ENCODE peak calls at places on chromosome 16, in eight cellular contexts. M is cardiac fibroblast, R is tibial artery, W is ovary, H is H9, A is heart right ventricle, E is cardiac muscle cell, C is ascending aorta. D is an unnamed sample.
A peak's percentile ranks its signal among the peaks of the same experiment; 100 is the strongest.

GRCh38 chr16:10859650-10860049 is 17.4 kb upstream of the CIITA start:
- DNase-seq in R (peak; percentile 61), C (no peak), E (no peak), H (no peak), M (no peak), W (no peak), A (no peak), D (no peak)

GRCh38 chr16:84759061-84759460 is 59.3 kb downstream of the USP10 start:
- DNase-seq in C (no peak), W (no peak), A (no peak), R (no peak), H (no peak), E (peak; percentile 21), M (no peak), D (no peak)

GRCh38 chr16:88613-89012 is 10.6 kb downstream of the MPG start:
- DNase-seq in E (no peak), H (no peak), M (no peak), W (no peak), A (no peak), C (no peak), R (no peak), D (no peak)

GRCh38 chr16:76108460-76108859 is 168.7 kb upstream of the CNTNAP4 start:
- DNase-seq in R (no peak), E (no peak), A (no peak), M (no peak), W (no peak), H (no peak), C (no peak), D (no peak)

GRCh38 chr16:31507617-31507928 is 618 bp downstream of the RUSF1 start:
- DNase-seq in W (no peak), R (no peak), H (no peak), E (no peak), C (no peak), M (no peak), A (no peak), D (no peak)

GRCh38 chr16:10242916-10243315 is 60.7 kb upstream of the GRIN2A start:
- DNase-seq in H (no peak), E (no peak), R (no peak), C (no peak), M (no peak), A (no peak), W (no peak), D (no peak)

GRCh38 chr16:71746442-71747046 is 22.0 kb upstream of the PHLPP2 start:
- DNase-seq in R (no peak), H (no peak), W (no peak), A (no peak), E (peak; percentile 44), M (peak; percentile 71), C (no peak), D (no peak)

GRCh38 chr16:4790261-4790660 is 2.1 kb upstream of the SEPTIN12 start:
- DNase-seq in A (no peak), C (no peak), R (no peak), H (no peak), W (no peak), M (no peak), E (no peak), D (no peak)

GRCh38 chr16:67445913-67446907 is 15.3 kb downstream of the HSD11B2 start:
- DNase-seq in M (no peak), W (peak; percentile 82), A (peak; percentile 73), E (no peak), R (no peak), C (no peak), H (no peak), D (no peak)

GRCh38 chr16:78705694-78706093 is 606.2 kb downstream of the WWOX start:
- DNase-seq in W (no peak), A (no peak), E (peak; percentile 2), H (no peak), R (no peak), C (no peak), M (peak; percentile 35), D (no peak)

GRCh38 chr16:11097094-11097781 is 152.9 kb downstream of the CLEC16A start:
- DNase-seq in W (no peak), R (no peak), H (no peak), A (no peak), C (no peak), E (no peak), M (no peak), D (no peak)

GRCh38 chr16:84121007-84121406 is 4.3 kb upstream of the MBTPS1 start:
- DNase-seq in W (no peak), C (no peak), M (no peak), R (no peak), E (no peak), A (no peak), H (no peak), D (no peak)

GRCh38 chr16:90054554-90054953 is 22.6 kb downstream of the PRDM7 start:
- DNase-seq in M (no peak), R (no peak), E (no peak), A (no peak), H (no peak), W (no peak), C (no peak), D (no peak)

GRCh38 chr16:13552062-13552959 is 367.6 kb upstream of the ERCC4 start:
- DNase-seq in A (no peak), R (no peak), E (no peak), H (no peak), W (no peak), C (no peak), M (no peak), D (no peak)

GRCh38 chr16:48386559-48387312 is 1.5 kb upstream of the SIAH1 start:
- DNase-seq in R (peak; percentile 91), E (no peak), W (peak; percentile 36), A (no peak), H (no peak), M (peak; percentile 47), C (peak; percentile 25), D (no peak)

GRCh38 chr16:72877374-72878028 is 170.4 kb downstream of the ZFHX3 start:
- DNase-seq in H (no peak), E (no peak), C (no peak), W (no peak), R (peak; percentile 64), M (peak; percentile 93), A (no peak), D (no peak)

GRCh38 chr16:2156025-2156848 is 655 bp downstream of the TRAF7 start:
- DNase-seq in E (peak; percentile 59), A (no peak), W (peak; percentile 55), R (no peak), C (no peak), H (no peak), M (peak; percentile 63), D (no peak)

GRCh38 chr16:22816475-22816874 is 2.5 kb downstream of the HS3ST2 start:
- DNase-seq in E (no peak), C (no peak), A (no peak), H (no peak), R (no peak), W (no peak), M (no peak), D (no peak)

GRCh38 chr16:1789643-1790045 is 3.9 kb downstream of the IGFALS start:
- DNase-seq in W (peak; percentile 32), M (no peak), E (no peak), C (no peak), R (peak; percentile 62), H (no peak), A (peak; percentile 13), D (no peak)

GRCh38 chr16:72474511-72475123 is 302.7 kb upstream of the PMFBP1 start:
- DNase-seq in E (no peak), C (no peak), A (no peak), H (no peak), W (no peak), M (peak; percentile 92), R (no peak), D (no peak)

DNA sequence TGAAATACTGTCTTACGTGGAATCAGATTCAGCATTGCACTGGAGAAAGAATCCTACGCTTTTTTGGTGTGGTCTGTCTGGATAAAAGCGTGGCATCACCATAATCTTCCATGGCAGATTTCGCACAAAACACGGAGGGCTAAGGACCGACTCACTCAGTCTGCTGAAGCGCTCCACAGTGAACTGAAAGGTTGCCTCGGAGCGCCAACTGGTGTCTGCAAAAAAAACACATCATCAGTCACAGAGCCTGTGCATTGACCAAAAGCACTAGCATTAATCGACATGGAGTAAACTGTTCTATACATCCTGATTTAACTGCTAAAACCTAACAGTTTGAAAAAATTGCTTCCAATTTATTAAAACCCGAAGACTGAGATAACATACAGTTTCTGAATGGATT is 40.5 kb downstream of the USP7 start:
- DNase-seq in M (no peak), A (no peak), C (no peak), E (no peak), H (no peak), R (no peak), W (no peak), D (no peak)
- TF ChIP-seq CTCF in M (no peak), A (no peak), C (no peak), E (no peak), H (peak; percentile 29), R (no peak), W (no peak), D (no peak)

GRCh38 chr16:88430185-88430523 is 22.9 kb upstream of the ZFPM1 start:
- DNase-seq in H (no peak), A (no peak), C (no peak), R (no peak), M (no peak), W (no peak), E (no peak), D (peak; percentile 38)
- TF ChIP-seq CTCF in H (no peak), A (no peak), C (no peak), R (no peak), M (no peak), W (no peak), E (no peak), D (no peak)

DNA sequence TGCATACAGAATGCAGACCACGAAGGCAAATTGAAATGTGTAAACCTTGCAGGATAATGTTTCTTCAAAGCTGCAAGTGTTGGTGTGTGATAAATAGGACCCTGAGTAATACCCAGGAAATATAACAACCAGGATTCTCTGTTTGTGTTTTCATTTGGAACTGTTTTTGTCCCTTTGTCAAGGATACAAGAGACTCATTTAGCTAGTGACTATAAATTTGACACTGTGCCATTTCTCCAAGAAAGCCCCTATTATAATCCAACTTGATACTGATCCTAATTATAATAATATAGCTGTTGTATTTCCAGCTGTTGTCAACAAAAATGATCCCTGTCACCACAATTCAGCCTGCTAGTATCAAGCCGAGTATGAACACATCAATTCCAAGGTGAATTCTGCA is 173.5 kb downstream of the CDH8 start:
- DNase-seq in H (no peak), E (no peak), R (no peak), C (no peak), M (no peak), W (no peak), A (no peak), D (no peak)
- TF ChIP-seq CTCF in H (no peak), E (no peak), R (no peak), C (no peak), M (no peak), W (no peak), A (no peak), D (no peak)

DNA sequence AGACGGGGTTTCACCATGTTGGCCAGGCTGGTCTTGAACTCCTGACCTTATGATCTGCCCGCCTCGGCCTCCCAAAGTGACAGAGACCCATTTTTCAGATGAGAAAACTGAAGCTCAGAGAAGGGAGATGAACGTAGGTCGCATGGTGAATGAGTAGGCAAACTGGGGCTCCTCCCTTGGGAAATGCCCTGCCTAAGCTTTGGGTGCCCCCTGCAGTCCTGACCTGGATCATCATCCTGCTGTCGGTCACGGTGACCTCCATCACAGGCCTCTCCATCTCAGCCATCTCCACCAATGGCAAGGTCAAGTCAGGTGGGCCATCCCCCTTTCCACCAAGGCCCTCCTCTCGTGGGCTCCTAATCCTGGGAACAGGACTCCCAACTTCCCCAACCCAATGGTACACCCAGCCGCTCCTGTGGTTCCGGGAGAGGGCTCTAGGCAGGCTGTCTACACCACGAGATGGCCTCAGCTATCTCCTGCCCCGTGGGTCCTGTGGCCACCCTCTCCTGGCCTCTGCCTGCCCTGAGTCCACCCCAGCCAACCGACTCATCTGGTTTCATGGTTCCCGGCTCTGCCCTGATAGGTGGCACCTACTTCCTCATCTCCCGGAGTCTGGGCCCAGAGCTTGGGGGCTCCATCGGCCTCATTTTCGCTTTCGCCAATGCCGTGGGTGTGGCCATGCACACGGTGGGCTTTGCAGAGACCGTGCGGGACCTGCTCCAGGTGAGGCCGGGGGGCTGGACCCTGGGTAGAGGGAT is 4.7 kb downstream of the SLC12A3 start:
- DNase-seq in E (no peak), R (no peak), W (no peak), M (peak; percentile 39), C (no peak), H (peak; percentile 81), A (no peak), D (peak; percentile 23)
- TF ChIP-seq CTCF in E (peak; percentile 19), R (no peak), W (no peak), M (peak; percentile 8), C (no peak), H (peak; percentile 62), A (no peak), D (peak; percentile 13)